ENCODE peak calls at places on chromosome 11, in five cellular contexts. O is HCT116, J is H1, S is HepG2, G is K562. Y is an unnamed sample.

GRCh38 chr11:111361874-111362273 is 17.2 kb downstream of the POU2AF1 start:
- DNase-seq in O (no peak), J (no peak), S (no peak), G (no peak), Y (no peak)

GRCh38 chr11:121352301-121352891 is 59.8 kb downstream of the SC5D start:
- DNase-seq in O (no peak), J (no peak), S (no peak), G (no peak), Y (no peak)

GRCh38 chr11:130156108-130157022 is 3.2 kb upstream of the ST14 start:
- DNase-seq in O (no peak), J (no peak), S (no peak), G (no peak), Y (no peak)

GRCh38 chr11:69302447-69302846 is 8.5 kb downstream of the MYEOV start:
- DNase-seq in O (no peak), J (no peak), S (no peak), G (no peak), Y (no peak)

GRCh38 chr11:17388609-17389204 is at the start of gene KCNJ11:
- DNase-seq in O (no peak), J (peak; percentile 15), S (no peak), G (no peak), Y (no peak)

GRCh38 chr11:63290285-63290684 is 46.9 kb upstream of the SLC22A25 start:
- DNase-seq in O (no peak), J (no peak), S (no peak), G (no peak), Y (no peak)

GRCh38 chr11:111512296-111513239 is at the start of gene BTG4:
- DNase-seq in O (no peak), J (no peak), S (no peak), G (peak; percentile 56), Y (no peak)

GRCh38 chr11:2309251-2310072 is 7.6 kb downstream of the TSPAN32 start:
- DNase-seq in O (no peak), J (no peak), S (no peak), G (no peak), Y (no peak)

GRCh38 chr11:67306769-67307544 is 3.6 kb downstream of the SSH3 start:
- DNase-seq in O (no peak), J (no peak), S (no peak), G (no peak), Y (no peak)

GRCh38 chr11:76752321-76753175 is 30.6 kb upstream of the TSKU start:
- DNase-seq in O (no peak), J (no peak), S (no peak), G (peak; percentile 51), Y (no peak)

GRCh38 chr11:125404811-125405481 is 91.1 kb downstream of the FEZ1 start:
- DNase-seq in O (peak; percentile 21), J (no peak), S (peak; percentile 11), G (peak; percentile 89), Y (peak; percentile 67)

GRCh38 chr11:123062892-123063395 is 1.0 kb upstream of the HSPA8 start:
- DNase-seq in O (no peak), J (no peak), S (no peak), G (peak; percentile 67), Y (no peak)

GRCh38 chr11:44862546-44863101 is 88.1 kb downstream of the TP53I11 start:
- DNase-seq in O (no peak), J (no peak), S (no peak), G (no peak), Y (no peak)

GRCh38 chr11:127106142-127106541 is 105.6 kb upstream of the KIRREL3 start:
- DNase-seq in O (no peak), J (no peak), S (no peak), G (no peak), Y (peak; percentile 31)

GRCh38 chr11:44927174-44927661 is 23.5 kb downstream of the TP53I11 start:
- DNase-seq in O (peak; percentile 42), J (peak; percentile 70), S (peak; percentile 43), G (peak; percentile 79), Y (peak; percentile 89)

GRCh38 chr11:20417771-20418170 is 30.3 kb downstream of the PRMT3 start:
- DNase-seq in O (no peak), J (no peak), S (no peak), G (no peak), Y (no peak)

GRCh38 chr11:84909740-84910139 is 717.4 kb downstream of the DLG2 start:
- DNase-seq in O (no peak), J (no peak), S (no peak), G (no peak), Y (no peak)

GRCh38 chr11:61162092-61162935 is 1.1 kb upstream of the VPS37C start:
- DNase-seq in O (peak; percentile 82), J (no peak), S (peak; percentile 69), G (peak; percentile 63), Y (peak; percentile 94)

GRCh38 chr11:117231637-117232021 is 244 bp downstream of the PCSK7 start:
- DNase-seq in O (no peak), J (no peak), S (no peak), G (no peak), Y (peak; percentile 36)

GRCh38 chr11:75469785-75470405 is 36.9 kb upstream of the KLHL35 start:
- DNase-seq in O (no peak), J (no peak), S (no peak), G (no peak), Y (peak; percentile 33)

GRCh38 chr11:63609536-63609935 is 4.7 kb downstream of the PLAAT3 start:
- DNase-seq in O (no peak), J (no peak), S (no peak), G (no peak), Y (peak; percentile 30)

GRCh38 chr11:113289341-113290187 is 24.8 kb upstream of the TTC12 start:
- DNase-seq in O (peak; percentile 21), J (peak; percentile 36), S (peak; percentile 21), G (peak; percentile 71), Y (peak; percentile 73)

GRCh38 chr11:64762277-64762915 is 2.6 kb upstream of the PYGM start:
- DNase-seq in O (no peak), J (no peak), S (no peak), G (no peak), Y (peak; percentile 33)

GRCh38 chr11:117583063-117583801 is 213.8 kb downstream of the DSCAML1 start:
- DNase-seq in O (no peak), J (no peak), S (no peak), G (no peak), Y (no peak)

GRCh38 chr11:76599041-76600013 is 71.2 kb downstream of the LRRC32 start:
- DNase-seq in O (no peak), J (no peak), S (no peak), G (peak; percentile 38), Y (no peak)

GRCh38 chr11:125380756-125381445 is 115.2 kb downstream of the FEZ1 start:
- DNase-seq in O (no peak), J (no peak), S (no peak), G (no peak), Y (no peak)

GRCh38 chr11:46382644-46383403 is 1.4 kb downstream of the MDK start:
- DNase-seq in O (no peak), J (no peak), S (peak; percentile 57), G (no peak), Y (peak; percentile 67)

GRCh38 chr11:62574363-62575057 is 819 bp upstream of the EEF1G start:
- DNase-seq in O (no peak), J (no peak), S (no peak), G (peak; percentile 52), Y (no peak)

GRCh38 chr11:96365493-96365892 is 22.5 kb upstream of the MAML2 start:
- DNase-seq in O (no peak), J (no peak), S (no peak), G (no peak), Y (no peak)

GRCh38 chr11:67584205-67584880 is 731 bp downstream of the GSTP1 start:
- DNase-seq in O (no peak), J (no peak), S (no peak), G (peak; percentile 73), Y (no peak)

GRCh38 chr11:107427569-107428180 is 29.9 kb downstream of the CWF19L2 start:
- DNase-seq in O (no peak), J (no peak), S (peak; percentile 25), G (no peak), Y (no peak)

GRCh38 chr11:46272816-46273427 is 4.5 kb upstream of the CREB3L1 start:
- DNase-seq in O (no peak), J (no peak), S (no peak), G (peak; percentile 35), Y (no peak)

GRCh38 chr11:31874631-31875191 is 63.6 kb upstream of the PAX6 start:
- DNase-seq in O (no peak), J (no peak), S (no peak), G (no peak), Y (peak; percentile 15)
- TF ChIP-seq JUND in O (no peak), J (no peak), S (no peak), G (no peak), Y (no peak)

DNA sequence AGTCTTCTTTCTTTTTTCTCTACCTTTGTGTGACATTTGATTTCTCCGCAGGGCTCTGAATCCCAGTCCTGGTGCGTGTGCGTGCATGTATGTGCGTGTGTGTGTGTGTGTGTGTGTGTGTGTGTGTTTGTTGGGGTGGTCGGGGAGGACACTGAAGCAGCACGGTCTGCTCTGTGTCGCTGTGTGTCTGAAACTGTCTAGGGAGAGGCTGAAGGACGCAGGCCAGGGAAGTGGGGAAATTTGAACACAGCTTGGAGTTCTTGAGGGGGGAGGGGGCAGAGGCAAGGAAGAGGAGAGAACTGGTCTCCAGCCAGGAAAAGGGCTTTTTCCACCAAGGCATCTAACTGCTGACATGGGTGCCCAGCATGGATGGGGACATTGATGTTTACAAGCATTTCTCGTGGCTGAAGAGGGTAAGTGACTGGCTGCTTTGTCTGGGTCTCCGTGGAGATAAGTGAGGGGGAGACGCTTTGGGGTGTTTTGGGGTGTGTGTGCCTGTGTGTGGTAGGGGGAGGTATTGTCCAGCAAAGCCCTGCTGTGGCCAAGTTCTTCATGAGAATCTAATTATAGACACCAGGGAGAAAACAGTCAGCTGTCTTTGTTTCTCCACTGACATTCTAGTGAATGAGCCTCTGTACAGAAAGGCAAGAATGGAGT is 63.6 kb downstream of the PPFIBP2 start:
- DNase-seq in O (no peak), J (no peak), S (no peak), G (no peak), Y (no peak)
- TF ChIP-seq JUND in O (no peak), J (no peak), S (no peak), G (no peak), Y (no peak)

GRCh38 chr11:35907648-35908431 is 36.0 kb upstream of the LDLRAD3 start:
- DNase-seq in O (peak; percentile 54), J (no peak), S (no peak), G (no peak), Y (no peak)
- TF ChIP-seq JUND in O (peak; percentile 63), J (no peak), S (no peak), G (peak; percentile 79), Y (no peak)

DNA sequence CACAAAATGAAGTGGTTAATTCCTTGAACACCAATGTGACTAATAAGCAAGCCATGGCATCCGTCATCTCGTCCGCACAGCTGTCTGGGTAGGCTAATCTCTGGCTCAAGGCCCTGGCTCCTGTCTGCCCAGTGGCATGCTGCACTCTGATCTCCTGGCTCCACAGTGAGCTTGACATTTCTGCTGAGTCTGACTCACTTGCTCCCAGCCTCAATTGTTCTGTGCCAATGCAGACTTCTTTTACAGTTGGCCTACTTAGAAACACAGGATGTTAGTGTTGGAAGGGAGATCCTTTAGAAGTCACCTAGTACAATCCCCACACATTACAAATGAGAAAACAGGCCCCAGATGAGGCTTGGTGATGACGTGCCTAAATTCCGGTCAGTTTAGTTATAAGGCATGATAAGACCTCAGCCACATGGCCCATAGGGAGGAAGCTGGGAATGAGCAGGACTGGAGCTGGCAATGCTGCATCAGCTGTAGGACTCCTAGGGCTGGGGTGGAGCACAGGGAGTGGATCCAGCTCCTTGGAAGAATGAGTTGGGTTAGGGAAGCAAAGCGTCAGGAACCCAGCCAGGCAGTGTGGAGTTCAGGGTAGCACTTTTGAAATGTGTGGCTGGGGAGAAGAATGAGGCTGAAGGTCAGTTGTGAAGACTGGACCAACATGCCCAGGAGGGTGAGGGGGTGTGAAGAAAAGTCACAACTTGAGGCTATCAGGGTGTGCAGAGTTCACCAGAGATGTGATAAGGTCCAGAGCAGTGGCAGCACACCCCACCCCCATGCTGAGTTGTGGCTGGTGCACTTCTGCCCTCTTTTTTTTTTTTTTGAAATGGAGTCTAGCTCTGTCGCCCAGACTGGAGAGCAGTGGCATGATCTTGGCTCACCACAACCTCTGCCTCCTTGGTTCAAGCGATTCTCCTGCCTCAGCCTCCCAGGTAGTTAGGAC is 70.2 kb upstream of the EED start:
- DNase-seq in O (no peak), J (no peak), S (peak; percentile 61), G (peak; percentile 76), Y (no peak)
- TF ChIP-seq JUND in O (no peak), J (no peak), S (no peak), G (peak; percentile 83), Y (no peak)